ENCODE peak calls at places on chromosomes 1 and 21, in nine cellular contexts. S is AG04450, E is GM13976, I is SK-N-SH, B is A673, R is astrocyte, D is tibial artery, P is AG10803, T is suprapubic skin. G is an unnamed sample.

GRCh38 chr1:85244271-85245053 is 15.0 kb downstream of the C1orf52 start:
- DNase-seq in S (no peak), E (no peak), I (peak), B (peak), R (peak), D (no peak), P (peak), T (no peak), G (no peak)

GRCh38 chr1:114691061-114691460 is 4.3 kb downstream of the AMPD1 start:
- DNase-seq in S (no peak), E (no peak), I (no peak), B (no peak), R (no peak), D (no peak), P (no peak), T (no peak), G (no peak)

GRCh38 chr1:37662031-37662755 is 27.5 kb upstream of the RSPO1 start:
- DNase-seq in S (no peak), E (no peak), I (no peak), B (no peak), R (no peak), D (no peak), P (no peak), T (no peak), G (no peak)

GRCh38 chr1:229015791-229016190 is 255.1 kb upstream of the RAB4A start:
- DNase-seq in S (no peak), E (no peak), I (no peak), B (no peak), R (no peak), D (no peak), P (no peak), T (no peak), G (no peak)

GRCh38 chr1:8633741-8634493 is 183.5 kb downstream of the RERE start:
- DNase-seq in S (no peak), E (no peak), I (no peak), B (no peak), R (no peak), D (no peak), P (no peak), T (no peak), G (no peak)

GRCh38 chr1:5430911-5431310 is 561.3 kb downstream of the NPHP4 start:
- DNase-seq in S (no peak), E (no peak), I (no peak), B (no peak), R (no peak), D (no peak), P (no peak), T (no peak), G (no peak)

GRCh38 chr1:226428348-226429050 is 20.6 kb upstream of the PARP1 start:
- DNase-seq in S (no peak), E (no peak), I (no peak), B (no peak), R (no peak), D (no peak), P (no peak), T (no peak), G (no peak)

GRCh38 chr1:19872190-19872589 is 10.0 kb upstream of the OTUD3 start:
- DNase-seq in S (no peak), E (no peak), I (no peak), B (peak), R (no peak), D (no peak), P (peak), T (no peak), G (no peak)

GRCh38 chr1:6454856-6455751 is 10.9 kb downstream of the TNFRSF25 start:
- DNase-seq in S (no peak), E (no peak), I (peak), B (no peak), R (no peak), D (no peak), P (peak), T (no peak), G (no peak)

GRCh38 chr1:179091691-179092165 is 9.9 kb downstream of the TOR3A start:
- DNase-seq in S (peak), E (no peak), I (no peak), B (no peak), R (no peak), D (peak), P (peak), T (no peak), G (no peak)

GRCh38 chr1:163335216-163335615 is 13.5 kb downstream of the NUF2 start:
- DNase-seq in S (no peak), E (no peak), I (no peak), B (no peak), R (no peak), D (no peak), P (no peak), T (no peak), G (no peak)

GRCh38 chr1:55425310-55425930 is 210.3 kb upstream of the USP24 start:
- DNase-seq in S (no peak), E (no peak), I (no peak), B (no peak), R (no peak), D (no peak), P (no peak), T (no peak), G (no peak)

GRCh38 chr1:222627232-222627631 is 9.3 kb downstream of the MIA3 start:
- DNase-seq in S (no peak), E (no peak), I (no peak), B (no peak), R (peak), D (peak), P (peak), T (no peak), G (no peak)

GRCh38 chr1:226209307-226210059 is 14.0 kb upstream of the MIXL1 start:
- DNase-seq in S (no peak), E (no peak), I (no peak), B (peak), R (no peak), D (no peak), P (no peak), T (no peak), G (no peak)

GRCh38 chr1:110350360-110350759 is 11.2 kb downstream of the RBM15 start:
- DNase-seq in S (no peak), E (no peak), I (no peak), B (no peak), R (no peak), D (no peak), P (no peak), T (no peak), G (no peak)

GRCh38 chr1:159211331-159212136 is 6.9 kb downstream of the ACKR1 start:
- DNase-seq in S (no peak), E (peak), I (peak), B (peak), R (peak), D (no peak), P (no peak), T (no peak), G (no peak)

DNA sequence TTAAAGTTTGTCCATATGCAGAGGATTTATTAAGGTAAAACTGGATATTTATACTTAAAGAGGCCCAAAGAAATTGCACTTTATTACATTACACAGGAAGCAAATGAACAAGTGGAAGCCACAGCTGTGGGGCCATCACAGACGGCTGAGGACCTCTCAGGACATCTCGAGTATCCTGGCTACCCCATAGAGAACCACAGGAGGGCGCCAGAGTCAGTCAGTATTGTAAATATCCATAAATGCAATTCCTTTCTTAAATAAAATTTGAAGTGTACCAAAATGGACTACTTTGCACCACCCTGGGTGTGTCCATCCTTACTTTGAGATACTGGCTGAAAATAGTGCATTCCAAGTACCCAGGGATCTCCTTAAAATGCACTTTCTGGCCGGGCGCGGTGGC is 257.2 kb downstream of the MRPL39 start:
- DNase-seq in S (no peak), E (no peak), I (peak), B (peak), R (no peak), D (no peak), P (peak), T (no peak), G (no peak)
- TF ChIP-seq CTCF in S (peak), E (peak), I (peak), B (peak), R (peak), D (no peak), P (peak), T (no peak), G (no peak)

GRCh38 chr1:77825356-77825709 is 45.9 kb downstream of the MIGA1 start:
- DNase-seq in S (peak), E (peak), I (no peak), B (peak), R (peak), D (no peak), P (peak), T (no peak), G (no peak)
- TF ChIP-seq CTCF in S (peak), E (peak), I (peak), B (peak), R (peak), D (peak), P (peak), T (no peak), G (no peak)

GRCh38 chr1:50349242-50349565 is 74.0 kb downstream of the DMRTA2 start:
- DNase-seq in S (no peak), E (no peak), I (peak), B (no peak), R (no peak), D (no peak), P (no peak), T (no peak), G (no peak)

GRCh38 chr1:50350421-50350820 is 72.8 kb downstream of the DMRTA2 start:
- DNase-seq in S (no peak), E (no peak), I (no peak), B (no peak), R (no peak), D (no peak), P (no peak), T (no peak), G (no peak)

GRCh38 chr1:50346621-50347020 is 76.6 kb downstream of the DMRTA2 start:
- DNase-seq in S (no peak), E (no peak), I (peak), B (no peak), R (no peak), D (no peak), P (no peak), T (no peak), G (no peak)

GRCh38 chr1:50347933-50348332 is 75.3 kb downstream of the DMRTA2 start:
- DNase-seq in S (no peak), E (no peak), I (no peak), B (no peak), R (no peak), D (no peak), P (no peak), T (no peak), G (no peak)

GRCh38 chr1:50348449-50349241 is 74.6 kb downstream of the DMRTA2 start:
- DNase-seq in S (peak), E (peak), I (peak), B (peak), R (peak), D (peak), P (peak), T (no peak), G (no peak)
- TF ChIP-seq CTCF in S (peak), E (peak), I (peak), B (peak), R (peak), D (peak), P (peak), T (peak), G (no peak)

DNA sequence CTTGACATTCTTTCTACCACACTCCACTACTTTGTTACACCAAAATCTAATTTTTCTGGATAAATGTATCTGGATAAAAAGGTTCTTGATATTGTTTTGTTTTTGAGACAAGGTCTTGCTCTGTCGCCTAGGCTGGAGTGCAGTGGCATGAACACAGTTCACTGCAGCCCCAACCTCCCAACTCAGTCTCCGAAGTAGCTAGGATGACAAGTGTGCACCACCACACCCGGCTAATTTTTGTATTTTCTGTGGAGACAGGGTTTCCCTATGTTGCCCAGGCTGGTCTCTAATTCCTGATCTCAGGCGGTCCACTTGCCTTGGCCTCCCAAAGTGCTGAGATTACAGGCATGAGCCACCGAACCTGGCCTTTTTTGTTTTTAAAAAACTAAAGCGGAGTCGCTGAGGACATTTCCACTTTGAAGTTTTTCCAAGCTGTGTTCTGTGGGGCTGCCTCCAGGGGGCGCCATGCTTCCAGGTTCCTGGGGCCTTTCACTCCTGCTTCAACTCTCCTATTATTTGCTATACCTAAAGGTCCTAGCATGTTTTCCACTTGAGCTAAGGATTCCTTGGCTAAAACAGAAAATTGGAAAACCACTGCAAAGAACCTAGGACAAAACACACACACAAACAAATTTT is 14.1 kb upstream of the NCMAP start:
- DNase-seq in S (no peak), E (no peak), I (peak), B (no peak), R (no peak), D (no peak), P (no peak), T (no peak), G (no peak)
- TF ChIP-seq CTCF in S (peak), E (peak), I (peak), B (peak), R (peak), D (peak), P (peak), T (no peak), G (no peak)

GRCh38 chr1:65264197-65264929 is 45.0 kb upstream of the DNAJC6 start:
- DNase-seq in S (no peak), E (no peak), I (peak), B (peak), R (peak), D (no peak), P (peak), T (no peak), G (no peak)

GRCh38 chr1:65263286-65263685 is 46.1 kb upstream of the DNAJC6 start:
- DNase-seq in S (no peak), E (no peak), I (no peak), B (no peak), R (no peak), D (no peak), P (no peak), T (no peak), G (no peak)

GRCh38 chr1:65266501-65266900 is 42.8 kb upstream of the DNAJC6 start:
- DNase-seq in S (no peak), E (no peak), I (no peak), B (no peak), R (no peak), D (no peak), P (no peak), T (no peak), G (no peak)

GRCh38 chr1:65267291-65268087 is 41.9 kb upstream of the DNAJC6 start:
- DNase-seq in S (no peak), E (no peak), I (peak), B (no peak), R (no peak), D (no peak), P (no peak), T (no peak), G (no peak)

GRCh38 chr1:65265296-65266271 is 43.8 kb upstream of the DNAJC6 start:
- DNase-seq in S (no peak), E (peak), I (peak), B (peak), R (peak), D (peak), P (peak), T (no peak), G (no peak)
- TF ChIP-seq CTCF in S (peak), E (peak), I (peak), B (peak), R (no peak), D (peak), P (peak), T (no peak), G (no peak)

GRCh38 chr1:203800001-203800400 is 4.6 kb downstream of the ZBED6 start:
- DNase-seq in S (no peak), E (no peak), I (no peak), B (no peak), R (no peak), D (no peak), P (no peak), T (no peak), G (no peak)

GRCh38 chr1:203797216-203797615 is 1.8 kb downstream of the ZBED6 start:
- DNase-seq in S (no peak), E (no peak), I (no peak), B (no peak), R (no peak), D (no peak), P (no peak), T (no peak), G (no peak)

GRCh38 chr1:203796223-203796747 is 862 bp downstream of the ZBED6 start:
- DNase-seq in S (no peak), E (peak), I (peak), B (peak), R (peak), D (peak), P (peak), T (no peak), G (no peak)

GRCh38 chr1:203799157-203799556 is 3.7 kb downstream of the ZBED6 start:
- DNase-seq in S (no peak), E (no peak), I (no peak), B (no peak), R (no peak), D (no peak), P (peak), T (no peak), G (no peak)

DNA sequence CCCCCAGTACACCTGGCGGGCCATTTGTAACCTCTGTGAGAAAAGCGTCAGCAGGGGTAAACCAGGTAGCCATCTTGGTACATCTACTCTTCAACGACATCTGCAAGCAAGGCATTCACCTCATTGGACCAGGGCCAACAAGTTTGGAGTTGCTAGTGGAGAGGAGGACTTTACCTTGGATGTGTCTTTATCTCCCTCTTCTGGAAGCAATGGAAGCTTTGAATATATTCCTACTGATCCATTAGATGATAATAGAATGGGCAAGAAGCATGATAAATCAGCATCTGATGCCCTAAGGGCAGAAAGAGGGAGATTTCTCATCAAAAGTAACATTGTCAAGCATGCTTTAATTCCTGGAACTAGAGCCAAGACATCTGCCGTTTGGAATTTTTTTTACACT is 2.5 kb downstream of the ZBED6 start:
- DNase-seq in S (no peak), E (no peak), I (no peak), B (peak), R (no peak), D (no peak), P (peak), T (no peak), G (no peak)
- TF ChIP-seq CTCF in S (peak), E (no peak), I (no peak), B (peak), R (no peak), D (no peak), P (no peak), T (no peak), G (no peak)

GRCh38 chr1:149962039-149962647 is 25.5 kb upstream of the MTMR11 start:
- DNase-seq in S (peak), E (peak), I (peak), B (peak), R (peak), D (peak), P (peak), T (no peak), G (no peak)
- TF ChIP-seq CTCF in S (peak), E (peak), I (peak), B (peak), R (peak), D (peak), P (peak), T (peak), G (peak)

GRCh38 chr1:66175107-66175506 is 358.8 kb upstream of the SGIP1 start:
- DNase-seq in S (no peak), E (no peak), I (no peak), B (no peak), R (no peak), D (no peak), P (no peak), T (no peak), G (no peak)
- TF ChIP-seq CTCF in S (no peak), E (no peak), I (no peak), B (no peak), R (no peak), D (no peak), P (no peak), T (no peak), G (no peak)

GRCh38 chr1:161740871-161741270 is 8.7 kb upstream of the DUSP12 start:
- DNase-seq in S (no peak), E (no peak), I (no peak), B (no peak), R (no peak), D (no peak), P (no peak), T (no peak), G (no peak)

GRCh38 chr1:161737625-161738024 is 12.0 kb upstream of the DUSP12 start:
- DNase-seq in S (no peak), E (no peak), I (no peak), B (no peak), R (no peak), D (no peak), P (no peak), T (no peak), G (no peak)

GRCh38 chr1:161736332-161736969 is 13.1 kb upstream of the DUSP12 start:
- DNase-seq in S (no peak), E (no peak), I (no peak), B (no peak), R (no peak), D (no peak), P (no peak), T (no peak), G (no peak)

GRCh38 chr1:161739865-161740566 is 9.6 kb upstream of the DUSP12 start:
- DNase-seq in S (no peak), E (no peak), I (no peak), B (no peak), R (no peak), D (peak), P (no peak), T (no peak), G (no peak)

GRCh38 chr1:161738627-161739287 is 10.8 kb upstream of the DUSP12 start:
- DNase-seq in S (peak), E (no peak), I (peak), B (peak), R (peak), D (peak), P (peak), T (no peak), G (no peak)
- TF ChIP-seq CTCF in S (peak), E (peak), I (peak), B (peak), R (peak), D (no peak), P (peak), T (no peak), G (no peak)

DNA sequence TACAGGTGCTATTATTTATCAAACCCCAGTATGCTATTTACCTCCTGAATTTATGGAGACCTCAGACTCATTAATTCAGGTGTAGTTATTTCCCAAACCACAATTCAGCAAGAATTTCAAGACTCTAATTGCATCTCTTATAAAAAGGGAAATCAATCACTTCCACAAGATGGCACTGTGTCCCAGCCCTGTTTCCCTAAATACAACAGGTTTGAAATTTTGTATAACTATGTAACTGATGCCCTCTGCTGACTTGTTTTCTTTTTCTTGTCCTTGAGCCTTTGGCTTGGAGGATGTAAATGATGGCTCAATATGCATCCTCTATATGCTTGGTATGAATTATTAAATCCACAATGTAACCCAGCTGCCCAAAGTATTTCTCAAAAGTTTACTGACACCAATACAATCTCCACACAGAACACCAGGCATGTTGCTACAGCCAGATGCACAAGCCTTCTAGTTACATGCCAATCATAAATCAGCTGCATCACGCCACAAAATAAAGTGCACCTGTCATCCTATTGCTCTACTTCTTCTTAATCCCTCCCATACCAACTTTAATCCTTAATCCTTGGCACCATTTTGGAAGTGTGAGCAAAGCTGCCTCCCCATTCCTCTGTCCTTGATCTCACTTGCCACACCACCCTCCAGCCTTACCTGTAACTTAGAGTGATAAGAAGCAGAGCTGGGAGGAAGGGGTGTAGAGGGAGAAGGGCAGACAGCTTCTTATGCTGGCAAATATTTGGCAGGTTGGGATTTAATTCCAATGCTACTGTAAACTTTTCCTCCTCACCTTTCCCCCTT is 9.0 kb downstream of the C1orf105 start:
- DNase-seq in S (no peak), E (peak), I (peak), B (peak), R (peak), D (peak), P (peak), T (no peak), G (no peak)
- TF ChIP-seq CTCF in S (peak), E (peak), I (peak), B (peak), R (peak), D (peak), P (peak), T (peak), G (no peak)